ENCODE peak calls at places on chromosomes 5 and 9, in six cellular contexts. U is right atrium auricular region, O is upper lobe of right lung, H is ascending aorta, V is psoas muscle, N is endothelial cell of umbilical vein. D is an unnamed sample. For H3K27me3, the result is how much of the 10 kb centered on the place peaks cover.

GRCh38 chr9:127479507-127480081 is 28.3 kb downstream of the LRSAM1 start:
- DNase-seq in U (no peak), O (no peak), H (no peak), V (peak), N (no peak), D (no peak)

GRCh38 chr9:91824591-91825339 is 125.3 kb downstream of the ROR2 start:
- DNase-seq in U (no peak), O (no peak), H (no peak), V (no peak), N (no peak), D (no peak)

GRCh38 chr5:95217351-95217750 is 67.5 kb downstream of the MCTP1 start:
- DNase-seq in U (no peak), O (no peak), H (no peak), V (no peak), N (peak), D (peak)

GRCh38 chr5:153496835-153497234 is 6.4 kb downstream of the GRIA1 start:
- DNase-seq in U (no peak), O (no peak), H (no peak), V (no peak), N (peak), D (peak)

GRCh38 chr9:81814794-81815464 is 113.3 kb upstream of the SPATA31D4 start:
- DNase-seq in U (no peak), O (no peak), H (no peak), V (no peak), N (peak), D (no peak)

GRCh38 chr9:130192600-130192999 is 20.4 kb downstream of the NCS1 start:
- DNase-seq in U (no peak), O (no peak), H (no peak), V (no peak), N (no peak), D (no peak)

GRCh38 chr5:10192309-10192708 is 57.4 kb downstream of the ATPSCKMT start:
- DNase-seq in U (no peak), O (no peak), H (no peak), V (no peak), N (no peak), D (no peak)

GRCh38 chr9:19028835-19029451 is 4.1 kb downstream of the SAXO1 start:
- DNase-seq in U (no peak), O (no peak), H (no peak), V (no peak), N (peak), D (peak)

GRCh38 chr5:133291524-133291923 is 239.7 kb downstream of the HSPA4 start:
- DNase-seq in U (no peak), O (no peak), H (no peak), V (no peak), N (no peak), D (no peak)

GRCh38 chr5:126383246-126383645 is 40.0 kb upstream of the GRAMD2B start:
- DNase-seq in U (no peak), O (no peak), H (peak), V (no peak), N (no peak), D (no peak)

GRCh38 chr5:97980291-97980690 is 793.2 kb upstream of the RGMB start:
- DNase-seq in U (no peak), O (no peak), H (no peak), V (no peak), N (peak), D (no peak)

GRCh38 chr5:112581811-112582320 is 155.8 kb upstream of the APC start:
- DNase-seq in U (no peak), O (no peak), H (no peak), V (no peak), N (no peak), D (no peak)

GRCh38 chr9:95316794-95317118 is 753 bp downstream of the FANCC start:
- DNase-seq in U (no peak), O (peak), H (peak), V (peak), N (peak), D (peak)

GRCh38 chr5:120062515-120062917 is 401.6 kb upstream of the PRR16 start:
- DNase-seq in U (no peak), O (no peak), H (no peak), V (no peak), N (no peak), D (no peak)

GRCh38 chr9:82170871-82171270 is 182.3 kb downstream of the SPATA31D1 start:
- DNase-seq in U (no peak), O (no peak), H (no peak), V (no peak), N (no peak), D (no peak)

DNA sequence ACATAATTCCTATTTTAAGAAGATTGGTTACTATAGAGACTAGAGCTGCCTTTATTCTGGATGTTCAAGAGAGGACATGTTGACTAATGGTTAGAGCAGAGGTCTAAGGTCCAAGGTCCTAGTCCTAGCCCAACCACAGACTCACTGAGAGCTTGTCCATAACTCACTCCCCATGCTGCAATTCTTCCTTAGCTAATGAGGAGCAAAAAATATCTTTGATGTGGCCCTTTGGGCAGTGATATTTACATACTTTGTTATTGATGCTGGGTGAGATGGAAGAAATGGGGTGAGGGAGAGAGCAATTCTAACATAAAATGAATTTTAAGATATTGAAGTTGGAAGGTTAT is 57.9 kb upstream of the ANKRD55 start:
- DNase-seq in U (no peak), O (no peak), H (no peak), V (no peak), N (no peak), D (no peak)
- H3K27me3 ChIP-seq in U (under half), O (under half), H (under half), V (under half), N (under half), D (under half)

GRCh38 chr9:134992755-134993124 is 75.0 kb upstream of the FCN1 start:
- DNase-seq in U (no peak), O (peak), H (peak), V (peak), N (no peak), D (no peak)
- H3K27me3 ChIP-seq in U (under half), O (under half), H (under half), V (under half), N (under half), D (under half)

GRCh38 chr9:124007157-124007460 is 4.5 kb upstream of the LHX2 start:
- DNase-seq in U (no peak), O (no peak), H (no peak), V (no peak), N (no peak), D (no peak)
- H3K27me3 ChIP-seq in U (under half), O (half or more), H (under half), V (under half), N (half or more), D (under half)

GRCh38 chr9:122370869-122371467 is at the start of gene PTGS1:
- DNase-seq in U (peak), O (peak), H (no peak), V (peak), N (peak), D (peak)
- H3K27me3 ChIP-seq in U (under half), O (under half), H (under half), V (under half), N (under half), D (under half)

D was measured in SJCRH30.